ENCODE peak calls at places on chromosomes 13 and 19, in six cellular contexts. T is ELF-1; C is stimulated activated CD8-positive, alpha-beta memory T cell treated with anti-CD3 and anti-CD28 coated beads, Interleukin-2, amount 100 ng/mL, for 48 hours; E is activated naive CD4-positive, alpha-beta T cell; N is amygdala; B is mesothelial cell of epicardium. Q is an unnamed sample.
A peak's percentile ranks its signal among the peaks of the same experiment; 100 is the strongest.

GRCh38 chr19:1211494-1212234 is 6.1 kb downstream of the STK11 start:
- DNase-seq in B (no peak), T (peak; percentile 67), E (no peak), N (no peak), C (no peak), Q (no peak)

GRCh38 chr13:23898101-23898500 is 799 bp upstream of the C1QTNF9B start:
- DNase-seq in T (no peak), E (no peak), B (no peak), N (no peak), C (no peak), Q (no peak)

GRCh38 chr13:32986552-32986951 is 29.7 kb upstream of the KL start:
- DNase-seq in B (no peak), C (no peak), E (no peak), T (no peak), N (no peak), Q (no peak)

GRCh38 chr13:34166406-34166805 is 348.5 kb downstream of the RFC3 start:
- DNase-seq in E (no peak), N (no peak), T (no peak), B (no peak), C (no peak), Q (no peak)

GRCh38 chr13:114070098-114070799 is 62.2 kb downstream of the RASA3 start:
- DNase-seq in B (peak; percentile 14), E (no peak), T (no peak), C (no peak), N (no peak), Q (no peak)

GRCh38 chr19:18644144-18645034 is 7.6 kb downstream of the KLHL26 start:
- DNase-seq in N (peak; percentile 23), T (no peak), C (no peak), B (no peak), E (no peak), Q (no peak)

GRCh38 chr13:89695343-89696257 is 1651.9 kb upstream of the MIR17HG start:
- DNase-seq in B (no peak), C (no peak), E (no peak), T (peak; percentile 57), N (no peak), Q (no peak)

GRCh38 chr19:35264281-35265125 is 4.3 kb upstream of the USF2 start:
- DNase-seq in E (no peak), N (no peak), T (no peak), C (no peak), B (no peak), Q (no peak)

GRCh38 chr13:30877335-30877734 is 28.7 kb upstream of the MEDAG start:
- DNase-seq in C (no peak), B (no peak), N (no peak), T (no peak), E (no peak), Q (no peak)

GRCh38 chr13:112346173-112346898 is 29.8 kb upstream of the SPACA7 start:
- DNase-seq in N (no peak), T (peak; percentile 75), C (no peak), E (no peak), B (no peak), Q (no peak)

GRCh38 chr19:38661996-38662395 is 14.5 kb downstream of the ACTN4 start:
- DNase-seq in E (no peak), C (no peak), N (no peak), B (no peak), T (peak; percentile 80), Q (no peak)

GRCh38 chr13:46369506-46370268 is 17.4 kb downstream of the RUBCNL start:
- DNase-seq in N (no peak), T (no peak), C (no peak), E (no peak), B (no peak), Q (no peak)

GRCh38 chr13:113046883-113047244 is 58.7 kb upstream of the F7 start:
- DNase-seq in N (no peak), B (no peak), C (no peak), E (no peak), T (no peak), Q (no peak)

GRCh38 chr13:98927954-98928927 is 49.6 kb downstream of the DOCK9 start:
- DNase-seq in N (no peak), T (peak; percentile 72), C (no peak), E (no peak), B (no peak), Q (no peak)

GRCh38 chr19:48390188-48391099 is 907 bp downstream of the KDELR1 start:
- DNase-seq in N (peak; percentile 34), T (peak; percentile 88), C (peak; percentile 60), E (no peak), B (no peak), Q (peak; percentile 42)

GRCh38 chr19:50797429-50798115 is 7.4 kb downstream of the ACP4 start:
- DNase-seq in N (no peak), T (no peak), B (no peak), C (no peak), E (no peak), Q (no peak)

GRCh38 chr19:50870417-50871089 is 2.7 kb upstream of the KLK2 start:
- DNase-seq in T (peak; percentile 73), N (no peak), C (peak; percentile 11), E (no peak), B (no peak), Q (no peak)

GRCh38 chr13:48415516-48415915 is 2.6 kb upstream of the LPAR6 start:
- DNase-seq in N (no peak), C (no peak), E (no peak), T (no peak), B (no peak), Q (no peak)

GRCh38 chr19:27974082-27974513 is 1238.9 kb downstream of the UQCRFS1 start:
- DNase-seq in B (no peak), E (no peak), C (peak; percentile 1), T (peak; percentile 42), N (no peak), Q (no peak)

GRCh38 chr19:41774515-41774980 is 19.2 kb downstream of the CEACAM6 start:
- DNase-seq in N (no peak), T (no peak), B (no peak), C (peak; percentile 15), E (no peak), Q (no peak)

GRCh38 chr13:104143760-104144406 is 1077.7 kb upstream of the SLC10A2 start:
- DNase-seq in N (no peak), C (no peak), E (no peak), T (peak; percentile 16), B (no peak), Q (no peak)

GRCh38 chr13:79386125-79386822 is 19.8 kb downstream of the RBM26 start:
- DNase-seq in E (no peak), T (no peak), C (no peak), B (no peak), N (no peak), Q (no peak)

GRCh38 chr19:1315470-1316166 is 29.9 kb downstream of the EFNA2 start:
- DNase-seq in B (peak; percentile 56), E (no peak), T (peak; percentile 56), C (peak; percentile 20), N (peak; percentile 8), Q (no peak)

GRCh38 chr13:110856941-110857835 is 57.7 kb downstream of the ANKRD10 start:
- DNase-seq in E (no peak), T (no peak), C (no peak), N (no peak), B (no peak), Q (no peak)

GRCh38 chr13:39527301-39527700 is 75.7 kb downstream of the LHFPL6 start:
- DNase-seq in E (no peak), T (no peak), C (no peak), N (no peak), B (no peak), Q (no peak)

GRCh38 chr13:92896842-92897241 is 329.8 kb upstream of the GPC6 start:
- DNase-seq in C (no peak), B (no peak), E (no peak), T (peak; percentile 3), N (no peak), Q (no peak)

GRCh38 chr13:62119739-62120700 is 704.4 kb upstream of the PCDH20 start:
- DNase-seq in C (no peak), B (no peak), N (no peak), E (no peak), T (no peak), Q (no peak)

GRCh38 chr19:16326401-16327130 is 1.9 kb downstream of the KLF2 start:
- DNase-seq in N (no peak), B (no peak), T (peak; percentile 62), C (no peak), E (no peak), Q (no peak)

GRCh38 chr13:70842062-70842644 is 733.9 kb upstream of the KLHL1 start:
- DNase-seq in T (peak; percentile 13), E (no peak), N (no peak), C (no peak), B (no peak), Q (no peak)

GRCh38 chr13:46858163-46858562 is 38.7 kb downstream of the HTR2A start:
- DNase-seq in B (no peak), N (no peak), E (no peak), C (no peak), T (no peak), Q (no peak)

GRCh38 chr19:48963371-48964204 is 1.5 kb upstream of the FTL start:
- DNase-seq in B (peak; percentile 63), N (peak; percentile 29), T (peak; percentile 86), C (peak; percentile 77), E (peak; percentile 27), Q (peak; percentile 48)

GRCh38 chr19:4186087-4186993 is 3.9 kb downstream of the ANKRD24 start:
- DNase-seq in C (peak; percentile 68), E (peak; percentile 63), N (peak; percentile 4), T (peak; percentile 93), B (peak; percentile 70), Q (no peak)

GRCh38 chr19:38745316-38745715 is 1.0 kb upstream of the CAPN12 start:
- DNase-seq in N (no peak), E (no peak), B (no peak), T (peak; percentile 3), C (no peak), Q (no peak)

Q was measured in activated gamma-delta T cell.